ENCODE peak calls at places on chromosomes 7 and 10, in five cellular contexts. B is cardiac muscle cell, M is AG10803, Y is AG09309, N is HCT116. D is an unnamed sample.

GRCh38 chr7:47402941-47403340 is 179.0 kb downstream of the TNS3 start:
- DNase-seq in B (no peak), M (no peak), Y (no peak), N (no peak), D (no peak)

GRCh38 chr10:59847888-59848287 is 58.5 kb downstream of the CCDC6 start:
- DNase-seq in B (no peak), M (no peak), Y (no peak), N (no peak), D (no peak)

GRCh38 chr10:77974396-77975074 is 48.0 kb upstream of the DLG5 start:
- DNase-seq in B (peak), M (peak), Y (no peak), N (peak), D (peak)

GRCh38 chr7:74345970-74346369 is 56.8 kb downstream of the CLIP2 start:
- DNase-seq in B (no peak), M (no peak), Y (no peak), N (no peak), D (no peak)

GRCh38 chr7:144127714-144128334 is 4.8 kb downstream of the OR2A14 start:
- DNase-seq in B (peak), M (peak), Y (peak), N (peak), D (peak)

GRCh38 chr10:59954296-59954695 is 47.9 kb upstream of the CCDC6 start:
- DNase-seq in B (peak), M (no peak), Y (peak), N (no peak), D (no peak)

GRCh38 chr10:100997364-100998182 is 2.0 kb upstream of the LZTS2 start:
- DNase-seq in B (peak), M (peak), Y (peak), N (peak), D (peak)

GRCh38 chr10:69451784-69452251 is 553 bp downstream of the TSPAN15 start:
- DNase-seq in B (no peak), M (no peak), Y (no peak), N (no peak), D (no peak)

GRCh38 chr7:103632005-103632639 is 186.1 kb upstream of the SLC26A5 start:
- DNase-seq in B (peak), M (no peak), Y (no peak), N (no peak), D (no peak)

GRCh38 chr7:2936891-2937580 is 92.9 kb upstream of the GNA12 start:
- DNase-seq in B (no peak), M (no peak), Y (no peak), N (no peak), D (no peak)

GRCh38 chr10:76080991-76081390 is 649.6 kb downstream of the LRMDA start:
- DNase-seq in B (peak), M (no peak), Y (no peak), N (no peak), D (no peak)

GRCh38 chr10:128026620-128027281 is 99.5 kb downstream of the MKI67 start:
- DNase-seq in B (no peak), M (no peak), Y (no peak), N (no peak), D (no peak)

GRCh38 chr10:61941202-61941651 is 39.7 kb downstream of the ARID5B start:
- DNase-seq in B (no peak), M (no peak), Y (no peak), N (no peak), D (no peak)

GRCh38 chr10:61935085-61935484 is 33.6 kb downstream of the ARID5B start:
- DNase-seq in B (peak), M (peak), Y (no peak), N (no peak), D (no peak)

GRCh38 chr10:61936770-61937169 is 35.3 kb downstream of the ARID5B start:
- DNase-seq in B (no peak), M (no peak), Y (no peak), N (no peak), D (no peak)

GRCh38 chr10:61939575-61940301 is 38.2 kb downstream of the ARID5B start:
- DNase-seq in B (peak), M (peak), Y (peak), N (no peak), D (no peak)

DNA sequence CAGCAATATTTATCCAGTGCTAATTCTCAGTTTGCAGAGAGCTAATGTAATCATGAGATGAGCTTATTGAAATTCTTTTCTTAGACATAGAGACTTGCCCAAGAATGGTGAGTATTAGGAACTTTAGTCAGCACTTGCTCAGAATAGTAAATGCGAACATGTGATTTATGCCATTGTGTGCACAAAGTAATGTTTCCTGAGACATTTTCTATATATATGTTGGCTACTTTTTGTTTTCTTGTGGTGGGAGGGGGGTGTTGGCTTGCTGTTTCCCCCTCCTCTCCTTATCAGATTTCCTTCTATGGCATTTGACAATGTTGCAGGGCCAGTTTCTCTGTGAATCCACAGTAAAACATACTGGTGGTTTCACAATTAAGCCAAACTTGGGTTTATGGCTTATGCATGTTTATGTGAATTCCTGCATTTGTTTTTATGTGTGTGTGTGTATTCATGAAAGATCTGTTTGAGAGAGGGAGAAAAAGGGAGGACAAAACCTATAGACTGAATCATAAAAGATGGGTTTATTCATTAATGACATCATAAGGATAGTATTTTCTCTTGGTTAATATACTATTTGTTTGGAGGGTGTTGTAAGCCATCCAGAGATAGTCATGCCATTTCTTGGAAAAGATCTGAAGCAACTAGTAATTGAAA is 36.3 kb downstream of the ARID5B start:
- DNase-seq in B (peak), M (peak), Y (peak), N (no peak), D (no peak)
- TF ChIP-seq CTCF in B (no peak), M (no peak), Y (no peak), N (no peak), D (no peak)

DNA sequence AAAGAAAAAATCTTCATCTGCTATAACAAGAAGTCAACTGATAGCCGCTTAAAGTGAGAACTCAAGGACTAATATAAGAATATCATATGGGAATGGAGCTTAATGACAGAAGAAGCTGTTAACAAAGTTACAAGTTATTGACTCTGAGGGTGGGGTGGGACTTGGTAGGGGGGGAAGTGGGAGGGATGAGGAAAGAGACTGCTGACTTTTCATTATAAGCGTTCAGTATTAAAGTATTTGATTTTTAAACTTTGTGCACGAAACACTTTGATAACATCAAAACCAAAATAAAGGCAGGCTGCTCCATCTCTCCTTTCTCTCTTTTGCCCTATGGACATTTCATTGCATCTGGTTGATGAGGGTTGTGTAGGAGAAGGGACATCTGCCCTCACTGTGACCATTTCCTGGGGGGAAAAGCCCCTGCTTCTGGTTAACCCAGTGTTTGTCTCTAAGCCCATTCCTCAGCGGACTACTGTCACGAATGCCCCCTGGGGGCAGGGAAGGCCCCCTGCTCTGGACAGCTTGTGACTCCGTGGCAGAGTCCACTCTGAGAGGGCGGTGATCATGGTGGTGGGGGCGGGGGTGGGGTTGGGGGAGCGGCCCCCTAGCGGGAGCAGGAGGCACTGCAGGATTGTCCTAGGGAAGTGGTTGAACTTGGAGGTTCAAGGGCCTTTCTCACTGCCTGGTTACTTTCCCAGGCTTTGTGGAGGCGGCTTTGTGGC is 17.4 kb downstream of the SLC13A4 start:
- DNase-seq in B (no peak), M (no peak), Y (no peak), N (no peak), D (no peak)
- TF ChIP-seq CTCF in B (peak), M (peak), Y (peak), N (peak), D (peak)

DNA sequence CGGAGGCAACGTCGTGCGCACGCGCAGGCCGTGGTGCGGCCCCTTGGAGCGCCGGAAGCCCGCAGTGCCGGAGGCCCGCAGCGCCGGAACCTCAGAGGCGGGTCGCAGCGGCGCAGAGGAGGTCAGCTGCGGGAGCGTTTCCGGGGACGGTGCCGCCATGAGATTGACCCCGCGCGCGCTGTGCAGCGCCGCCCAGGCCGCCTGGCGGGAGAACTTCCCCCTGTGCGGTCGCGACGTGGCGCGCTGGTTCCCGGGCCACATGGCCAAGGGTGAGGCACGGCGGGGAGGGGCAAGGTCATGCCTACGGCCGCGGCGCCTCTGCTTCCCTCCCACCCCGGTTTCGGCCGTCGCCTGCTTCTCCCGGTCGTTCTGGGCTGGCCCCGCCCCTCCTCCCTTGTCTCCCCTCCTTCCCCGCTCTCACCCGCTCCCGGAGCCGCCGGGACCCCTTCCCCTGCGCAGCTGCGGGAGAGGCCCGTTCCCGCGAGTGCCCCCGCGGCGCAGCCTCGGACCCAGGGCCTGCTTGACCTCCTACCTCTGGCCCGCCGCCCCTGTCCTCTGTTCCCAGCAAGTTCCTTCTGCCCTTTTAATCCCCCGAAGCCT is at the start of gene MTG1:
- DNase-seq in B (peak), M (peak), Y (peak), N (peak), D (peak)
- TF ChIP-seq CTCF in B (peak), M (no peak), Y (no peak), N (no peak), D (no peak)

DNA sequence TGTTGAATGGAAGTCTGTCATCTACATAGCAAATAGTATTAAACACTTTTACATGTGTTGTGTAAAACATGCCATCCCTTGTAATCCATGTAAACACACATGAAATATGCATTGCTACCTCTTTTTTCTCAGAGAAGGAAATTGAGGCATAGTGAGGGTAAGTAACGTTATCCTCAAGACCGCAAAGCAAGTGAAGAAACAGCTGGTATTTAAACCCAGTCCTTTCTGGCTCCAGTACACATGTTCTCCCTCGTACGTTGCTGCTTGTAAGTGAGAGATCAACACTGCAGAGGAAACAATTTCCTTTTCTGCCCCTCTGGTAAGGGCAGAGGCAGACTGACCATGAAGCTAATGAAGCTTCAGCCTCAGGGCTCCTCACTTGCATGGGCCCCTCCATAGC is 28.5 kb downstream of the MAP3K8 start:
- DNase-seq in B (no peak), M (no peak), Y (no peak), N (no peak), D (no peak)
- TF ChIP-seq CTCF in B (no peak), M (no peak), Y (no peak), N (no peak), D (no peak)

GRCh38 chr7:1022356-1022755 is 22.0 kb upstream of the GPR146 start:
- DNase-seq in B (no peak), M (no peak), Y (no peak), N (no peak), D (no peak)

GRCh38 chr7:1021366-1021765 is 23.0 kb upstream of the GPR146 start:
- DNase-seq in B (no peak), M (no peak), Y (no peak), N (no peak), D (no peak)

GRCh38 chr7:1021931-1022330 is 22.4 kb upstream of the GPR146 start:
- DNase-seq in B (no peak), M (no peak), Y (no peak), N (no peak), D (no peak)

GRCh38 chr7:1019789-1020610 is 24.3 kb upstream of the GPR146 start:
- DNase-seq in B (no peak), M (no peak), Y (no peak), N (no peak), D (no peak)

GRCh38 chr7:1020849-1021251 is 23.5 kb upstream of the GPR146 start:
- DNase-seq in B (no peak), M (no peak), Y (no peak), N (no peak), D (no peak)
- TF ChIP-seq CTCF in B (no peak), M (no peak), Y (no peak), N (peak), D (no peak)

GRCh38 chr7:41627921-41628320 is 75.0 kb downstream of the INHBA start:
- DNase-seq in B (no peak), M (no peak), Y (no peak), N (no peak), D (no peak)

GRCh38 chr7:41628926-41629325 is 74.0 kb downstream of the INHBA start:
- DNase-seq in B (no peak), M (peak), Y (no peak), N (no peak), D (no peak)

GRCh38 chr7:41630741-41631140 is 72.1 kb downstream of the INHBA start:
- DNase-seq in B (no peak), M (no peak), Y (no peak), N (no peak), D (no peak)

GRCh38 chr7:41633690-41634089 is 69.2 kb downstream of the INHBA start:
- DNase-seq in B (no peak), M (no peak), Y (no peak), N (no peak), D (no peak)

DNA sequence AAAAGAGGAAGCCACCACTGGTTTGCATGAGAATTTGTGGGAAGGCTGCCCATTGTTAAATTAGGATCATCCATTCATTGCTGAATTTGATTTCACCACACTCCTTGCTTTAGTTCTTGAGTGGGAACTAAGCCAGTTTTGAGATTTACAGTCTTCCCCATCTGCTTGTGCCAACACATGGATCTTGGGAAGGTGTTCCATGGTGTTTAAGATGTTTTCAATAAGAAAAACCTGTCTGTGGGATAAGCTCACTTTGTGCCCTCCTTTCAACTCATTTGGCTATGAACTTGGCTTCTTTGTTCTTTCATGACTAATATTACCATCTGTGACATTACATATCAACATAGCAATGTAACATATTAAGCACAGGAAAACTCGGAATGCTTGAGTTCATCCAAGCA is 73.2 kb downstream of the INHBA start:
- DNase-seq in B (no peak), M (peak), Y (peak), N (no peak), D (no peak)
- TF ChIP-seq CTCF in B (no peak), M (no peak), Y (no peak), N (no peak), D (no peak)

DNA sequence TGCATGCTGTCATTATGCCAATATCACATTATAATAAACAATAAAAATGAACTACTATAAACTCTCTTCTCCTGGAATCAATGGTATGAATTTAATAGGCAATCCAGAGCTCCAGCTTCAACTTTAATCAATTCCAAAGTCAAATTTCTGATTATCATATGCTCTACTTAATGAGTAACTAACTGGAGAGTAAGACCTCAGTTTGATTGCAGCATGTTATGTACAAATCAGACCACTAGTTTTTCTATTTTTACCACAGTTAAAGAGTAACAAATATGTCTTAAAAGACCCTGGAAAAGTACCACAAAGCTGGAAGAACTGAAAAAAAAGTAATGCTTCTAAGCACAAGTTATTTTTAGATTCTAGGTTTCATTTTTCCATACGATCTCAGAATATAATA is 56.0 kb upstream of the TNKS2 start:
- DNase-seq in B (no peak), M (no peak), Y (no peak), N (no peak), D (no peak)
- TF ChIP-seq CTCF in B (no peak), M (no peak), Y (no peak), N (no peak), D (peak)